ENCODE peak calls at places on chromosomes 2 and 18, in four cellular contexts. T is EH, N is germinal center, S is NCI-H69. X is an unnamed sample.

GRCh38 chr2:27891820-27892105 is 1.2 kb downstream of the BABAM2 start:
- DNase-seq in T (peak), N (no peak), S (no peak), X (no peak)

GRCh38 chr2:8132371-8132831 is 549.5 kb upstream of the ID2 start:
- DNase-seq in T (no peak), N (no peak), S (no peak), X (no peak)

GRCh38 chr2:229636568-229636967 is 77.8 kb downstream of the DNER start:
- DNase-seq in T (no peak), N (no peak), S (no peak), X (no peak)

GRCh38 chr2:239022437-239023260 is 174.8 kb downstream of the TWIST2 start:
- DNase-seq in T (peak), N (no peak), S (no peak), X (no peak)

GRCh38 chr2:207133862-207134519 is 31.8 kb downstream of the KLF7 start:
- DNase-seq in T (peak), N (no peak), S (peak), X (no peak)

GRCh38 chr2:195477248-195477995 is 179.6 kb upstream of the SLC39A10 start:
- DNase-seq in T (peak), N (no peak), S (no peak), X (no peak)

GRCh38 chr2:182868049-182868422 is 1.6 kb upstream of the FRZB start:
- DNase-seq in T (no peak), N (peak), S (peak), X (no peak)

GRCh38 chr2:112788653-112789052 is 4.4 kb upstream of the IL1A start:
- DNase-seq in T (no peak), N (no peak), S (no peak), X (no peak)

GRCh38 chr18:46422552-46423055 is 234.4 kb downstream of the LOXHD1 start:
- DNase-seq in T (no peak), N (no peak), S (no peak), X (no peak)

GRCh38 chr2:74186038-74186437 is 7.4 kb upstream of the MOB1A start:
- DNase-seq in T (no peak), N (peak), S (no peak), X (peak)

GRCh38 chr2:31372097-31372496 is 42.4 kb downstream of the XDH start:
- DNase-seq in T (no peak), N (no peak), S (no peak), X (no peak)

GRCh38 chr2:54722641-54723299 is 692 bp upstream of the EML6 start:
- DNase-seq in T (peak), N (peak), S (peak), X (peak)

GRCh38 chr2:26989156-26989555 is 18.7 kb downstream of the MAPRE3 start:
- DNase-seq in T (peak), N (no peak), S (no peak), X (no peak)

GRCh38 chr2:191166111-191166755 is 15.4 kb upstream of the STAT4 start:
- DNase-seq in T (peak), N (no peak), S (no peak), X (no peak)

GRCh38 chr2:232887171-232887850 is 17.2 kb downstream of the SNORC start:
- DNase-seq in T (peak), N (no peak), S (no peak), X (no peak)

GRCh38 chr2:196651387-196652094 is 12.0 kb downstream of the CCDC150 start:
- DNase-seq in T (no peak), N (no peak), S (no peak), X (no peak)